ENCODE peak calls at places on chromosomes 11 and 22, in eight cellular contexts. M, O, B, Z, R, V, W and N are unnamed samples.

GRCh38 chr11:126214446-126215240 is 3.1 kb downstream of the FAM118B start:
- DNase-seq in M (peak), Z (no peak), O (no peak), W (no peak), B (no peak), V (no peak), R (no peak), N (no peak)

GRCh38 chr22:50542416-50542927 is 3.2 kb upstream of the KLHDC7B start:
- DNase-seq in Z (no peak), R (no peak), V (peak), B (no peak), M (peak), W (no peak), O (peak), N (peak)

GRCh38 chr11:128179512-128179911 is 407.8 kb downstream of the ETS1 start:
- DNase-seq in M (peak), V (no peak), R (no peak), O (no peak), W (no peak), Z (no peak), B (no peak), N (no peak)

GRCh38 chr11:122398167-122398566 is 257.4 kb upstream of the UBASH3B start:
- DNase-seq in Z (no peak), M (peak), V (no peak), O (peak), B (no peak), W (peak), R (no peak), N (no peak)

GRCh38 chr22:50118557-50119168 is 28.9 kb downstream of the MOV10L1 start:
- DNase-seq in M (peak), R (no peak), V (peak), B (no peak), W (peak), O (peak), Z (peak), N (no peak)

GRCh38 chr11:69663326-69663725 is 11.8 kb downstream of the LTO1 start:
- DNase-seq in V (no peak), B (no peak), M (no peak), W (no peak), R (no peak), O (no peak), Z (no peak), N (peak)

GRCh38 chr11:6319001-6319878 is 1.1 kb downstream of the CAVIN3 start:
- DNase-seq in M (peak), R (no peak), V (peak), W (peak), B (no peak), O (peak), Z (no peak), N (peak)

GRCh38 chr11:12285106-12285505 is 92.3 kb upstream of the PARVA start:
- DNase-seq in Z (no peak), R (no peak), M (peak), V (peak), W (no peak), B (no peak), O (peak), N (no peak)

GRCh38 chr22:23140385-23140784 is 1.4 kb downstream of the RSPH14 start:
- DNase-seq in O (no peak), R (no peak), B (no peak), V (no peak), W (no peak), Z (no peak), M (no peak), N (no peak)

GRCh38 chr11:133991101-133991500 is 34.3 kb upstream of the IGSF9B start:
- DNase-seq in O (no peak), R (no peak), V (no peak), B (no peak), W (no peak), Z (no peak), M (no peak), N (no peak)

GRCh38 chr11:44884056-44884455 is 66.6 kb downstream of the TP53I11 start:
- DNase-seq in V (no peak), B (no peak), W (no peak), Z (no peak), R (no peak), M (no peak), O (no peak), N (no peak)

GRCh38 chr22:39690901-39691620 is 120.5 kb downstream of the CACNA1I start:
- DNase-seq in W (no peak), Z (no peak), B (no peak), M (peak), O (no peak), R (no peak), V (no peak), N (no peak)

GRCh38 chr11:12853652-12854296 is 155.3 kb upstream of the RASSF10 start:
- DNase-seq in Z (no peak), B (no peak), R (no peak), M (no peak), V (no peak), O (peak), W (no peak), N (no peak)

GRCh38 chr11:36077368-36077767 is 133.5 kb downstream of the LDLRAD3 start:
- DNase-seq in B (no peak), V (no peak), O (no peak), W (no peak), M (no peak), Z (no peak), R (no peak), N (no peak)

GRCh38 chr22:35219012-35219411 is 38.3 kb upstream of the HMGXB4 start:
- DNase-seq in R (no peak), W (peak), Z (no peak), O (peak), M (peak), B (no peak), V (no peak), N (no peak)